ENCODE peak calls at places on chromosomes 12 and 14, in six cellular contexts. Q, A, F, E, Z and S are unnamed samples. For H3K9me3, the result is how much of the 10 kb centered on the place peaks cover.

GRCh38 chr14:100577321-100577985 is 9.8 kb downstream of the BEGAIN start:
- DNase-seq in Q (no peak), A (no peak), F (no peak), E (no peak), Z (no peak), S (no peak)

GRCh38 chr12:55736780-55737580 is 5.9 kb upstream of the GDF11 start:
- DNase-seq in Q (peak), A (peak), F (peak), E (peak), Z (no peak), S (peak)

GRCh38 chr14:31947680-31948580 is 129.2 kb upstream of the ARHGAP5 start:
- DNase-seq in Q (no peak), A (no peak), F (peak), E (peak), Z (no peak), S (no peak)

GRCh38 chr14:58697927-58698641 is 60.3 kb downstream of the DACT1 start:
- DNase-seq in Q (no peak), A (no peak), F (no peak), E (no peak), Z (no peak), S (no peak)

GRCh38 chr12:107759410-107759809 is 1.5 kb downstream of the PRDM4 start:
- DNase-seq in Q (no peak), A (no peak), F (peak), E (no peak), Z (no peak), S (peak)

GRCh38 chr12:21852251-21852650 is 77.7 kb upstream of the KCNJ8 start:
- DNase-seq in Q (no peak), A (no peak), F (peak), E (no peak), Z (no peak), S (no peak)

GRCh38 chr14:49907186-49907585 is 14.3 kb downstream of the ARF6 start:
- DNase-seq in Q (no peak), A (no peak), F (no peak), E (no peak), Z (no peak), S (no peak)

GRCh38 chr14:68283378-68284123 is 464.0 kb downstream of the RAD51B start:
- DNase-seq in Q (no peak), A (no peak), F (no peak), E (no peak), Z (no peak), S (no peak)

GRCh38 chr12:754238-754816 is 1.9 kb downstream of the WNK1 start:
- DNase-seq in Q (no peak), A (no peak), F (no peak), E (peak), Z (no peak), S (peak)

GRCh38 chr14:50403433-50403832 is 6.8 kb upstream of the CDKL1 start:
- DNase-seq in Q (no peak), A (no peak), F (peak), E (no peak), Z (no peak), S (peak)

GRCh38 chr14:62711351-62712023 is 333.8 kb downstream of the KCNH5 start:
- DNase-seq in Q (no peak), A (no peak), F (no peak), E (no peak), Z (no peak), S (no peak)

GRCh38 chr12:77324763-77325468 is 259.5 kb upstream of the E2F7 start:
- DNase-seq in Q (peak), A (peak), F (peak), E (peak), Z (peak), S (peak)

GRCh38 chr12:7139213-7139612 is 9.0 kb downstream of the CLSTN3 start:
- DNase-seq in Q (no peak), A (no peak), F (no peak), E (no peak), Z (no peak), S (no peak)

GRCh38 chr14:77505031-77505430 is 6.4 kb upstream of the ISM2 start:
- DNase-seq in Q (no peak), A (no peak), F (no peak), E (peak), Z (no peak), S (no peak)

GRCh38 chr14:89429206-89430091 is 12.4 kb upstream of the FOXN3 start:
- DNase-seq in Q (no peak), A (no peak), F (peak), E (no peak), Z (no peak), S (peak)

GRCh38 chr14:32259368-32260013 is 56.4 kb upstream of the RNU6-8 start:
- DNase-seq in Q (no peak), A (peak), F (peak), E (peak), Z (no peak), S (peak)

GRCh38 chr14:57823015-57823660 is 42.8 kb downstream of the SLC35F4 start:
- DNase-seq in Q (no peak), A (no peak), F (no peak), E (no peak), Z (no peak), S (no peak)

GRCh38 chr12:113899042-113899843 is 66.9 kb downstream of the RBM19 start:
- DNase-seq in Q (no peak), A (no peak), F (no peak), E (no peak), Z (no peak), S (no peak)

GRCh38 chr12:68611094-68611818 is 557 bp downstream of the RAP1B start:
- DNase-seq in Q (peak), A (peak), F (peak), E (no peak), Z (peak), S (peak)

GRCh38 chr12:41051909-41052308 is 136.2 kb upstream of the PDZRN4 start:
- DNase-seq in Q (no peak), A (no peak), F (no peak), E (no peak), Z (no peak), S (no peak)

GRCh38 chr12:89756638-89757321 is 48.1 kb upstream of the ATP2B1 start:
- DNase-seq in Q (no peak), A (no peak), F (peak), E (peak), Z (no peak), S (peak)

GRCh38 chr14:59964251-59965007 is 44.5 kb downstream of the LRRC9 start:
- DNase-seq in Q (no peak), A (no peak), F (peak), E (no peak), Z (no peak), S (peak)

DNA sequence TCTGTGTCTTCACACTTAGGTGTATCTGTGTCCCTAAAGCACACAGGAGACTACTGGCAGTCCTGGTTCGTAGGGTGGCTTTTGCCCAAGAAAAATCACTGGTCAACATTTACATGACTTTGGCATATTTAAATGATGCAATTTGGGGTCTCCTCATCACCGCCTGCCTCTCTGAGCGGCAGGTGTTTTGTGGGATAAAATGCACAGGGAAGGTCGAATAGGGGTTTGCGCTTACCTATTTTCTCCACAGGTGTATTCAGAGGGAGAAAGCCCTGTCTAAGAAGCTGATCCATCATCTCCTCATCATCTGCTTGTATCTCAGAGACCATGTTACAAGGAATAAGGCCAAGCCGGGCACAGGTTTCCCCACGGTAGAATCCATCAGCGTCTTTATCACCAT is 74.7 kb downstream of the PIWIL1 start:
- DNase-seq in Q (no peak), A (no peak), F (no peak), E (no peak), Z (no peak), S (no peak)
- H3K9me3 ChIP-seq in Q (under half), A (under half), F (under half), E (under half), Z (under half), S (under half)

DNA sequence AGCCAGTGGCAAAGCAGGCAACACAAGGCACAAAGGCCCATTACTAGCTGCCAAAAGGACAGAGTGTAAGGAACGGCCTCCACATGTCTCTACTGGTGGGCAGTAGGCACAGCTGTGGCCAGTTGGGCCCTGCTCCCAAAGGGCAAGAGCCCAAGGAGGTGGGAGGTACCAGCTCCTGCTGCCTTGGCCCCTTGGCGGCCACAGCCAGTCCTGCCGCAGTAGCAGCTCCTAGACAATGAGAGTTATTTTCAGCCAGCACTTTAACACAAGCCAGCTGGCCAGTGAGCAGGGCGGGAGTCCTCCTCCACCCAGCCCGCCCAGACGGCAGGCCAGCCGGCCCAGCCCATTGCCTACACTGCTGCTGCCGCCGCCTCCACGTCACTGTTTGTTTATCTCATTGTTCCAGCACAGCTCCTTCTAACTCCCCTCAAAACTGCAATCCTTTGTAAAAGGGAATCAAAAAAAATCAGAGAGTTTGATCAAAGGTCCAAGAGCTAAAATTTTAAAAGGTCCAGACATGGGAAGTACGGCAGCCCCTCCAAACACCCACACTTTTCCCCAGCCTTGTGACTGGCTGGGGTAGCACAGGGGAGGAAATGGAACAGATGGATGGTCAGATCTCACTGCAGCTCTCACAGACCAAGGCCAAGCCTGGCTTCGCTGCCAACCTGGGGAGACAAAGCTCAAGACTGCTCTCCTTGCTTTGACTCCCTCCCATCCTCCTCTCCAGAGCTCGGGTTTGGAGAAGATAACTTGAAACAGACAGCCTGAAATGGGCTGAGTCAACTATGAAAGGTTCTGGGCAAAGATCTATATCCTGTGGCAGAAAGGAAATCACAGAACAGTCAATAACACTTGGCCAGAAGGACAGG is 33.5 kb downstream of the FMNL3 start:
- DNase-seq in Q (peak), A (peak), F (peak), E (peak), Z (peak), S (peak)
- H2BK5ac ChIP-seq in Q (peak), A (no peak), F (peak), E (no peak), Z (no peak), S (no peak)

DNA sequence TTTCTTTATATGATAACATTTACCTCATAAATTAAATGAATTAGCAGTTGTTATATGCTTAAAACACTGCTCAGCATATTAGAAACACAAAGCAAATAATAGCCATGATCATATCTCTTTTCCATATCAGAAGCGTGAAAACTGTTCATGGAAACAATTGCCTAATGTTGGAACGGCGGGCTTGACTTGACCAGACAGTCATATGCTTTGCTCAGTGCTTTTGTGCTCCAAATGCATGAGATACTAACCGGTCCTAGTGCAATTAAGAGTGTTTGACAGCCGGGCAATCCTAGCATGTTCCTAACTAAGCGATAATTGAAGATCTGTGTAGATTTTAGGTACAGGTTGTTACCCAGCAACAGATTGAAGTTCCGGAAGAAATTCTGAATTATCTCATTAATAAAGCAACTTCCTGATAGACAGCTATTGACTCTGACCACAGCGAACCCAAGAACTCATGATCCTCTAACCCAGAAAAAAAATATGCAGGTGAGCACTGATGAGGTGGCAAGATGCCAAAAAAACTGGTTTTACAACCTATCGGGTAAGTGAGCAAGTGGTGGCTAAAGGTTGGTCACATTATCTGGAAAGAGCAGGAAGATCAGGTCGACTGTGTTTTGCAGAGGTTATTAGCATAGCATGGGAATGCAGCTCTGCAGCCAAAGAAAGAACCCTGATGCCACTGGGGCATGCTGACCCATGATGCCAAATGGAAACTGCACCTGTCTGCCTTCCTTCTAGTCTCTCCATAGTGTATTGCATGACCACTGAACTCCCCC is 23.7 kb downstream of the BHLHE41 start:
- DNase-seq in Q (no peak), A (no peak), F (no peak), E (peak), Z (no peak), S (no peak)
- H3K9me3 ChIP-seq in Q (under half), A (under half), F (under half), E (under half), Z (under half), S (under half)

GRCh38 chr14:81001447-81001846 is 46.0 kb downstream of the TSHR start:
- DNase-seq in Q (no peak), A (no peak), F (no peak), E (no peak), Z (no peak), S (no peak)
- H2BK5ac ChIP-seq in Q (no peak), A (no peak), F (no peak), E (no peak), Z (no peak), S (no peak)